ENCODE peak calls at places on chromosomes 13 and 19, in five cellular contexts. T, D, G, O and E are unnamed samples.

GRCh38 chr19:35162471-35163326 is 8.2 kb downstream of the FXYD5 start:
- DNase-seq in D (no peak), G (no peak), T (no peak), O (no peak), E (no peak)

GRCh38 chr19:16928351-16928750 is 39.6 kb downstream of the F2RL3 start:
- DNase-seq in G (no peak), T (no peak), O (no peak), D (no peak), E (no peak)

GRCh38 chr19:41422955-41423354 is 4.2 kb downstream of the B3GNT8 start:
- DNase-seq in O (no peak), D (no peak), G (no peak), T (no peak), E (no peak)

GRCh38 chr19:49465371-49465770 is 8.6 kb upstream of the FLT3LG start:
- DNase-seq in T (no peak), G (no peak), O (no peak), D (no peak), E (no peak)

GRCh38 chr19:9381367-9381785 is 18.6 kb downstream of the ZNF177 start:
- DNase-seq in O (no peak), G (no peak), T (no peak), D (no peak), E (no peak)

GRCh38 chr13:76035711-76036110 is 399.6 kb downstream of the LMO7 start:
- DNase-seq in T (no peak), O (no peak), D (peak; percentile 4), G (no peak), E (no peak)

GRCh38 chr13:111850458-111850857 is 216.5 kb upstream of the SOX1 start:
- DNase-seq in O (no peak), D (no peak), G (no peak), T (no peak), E (no peak)

GRCh38 chr13:52599853-52600603 is 42.2 kb upstream of the HNRNPA1L2 start:
- DNase-seq in T (no peak), D (peak; percentile 40), O (no peak), G (no peak), E (no peak)

GRCh38 chr19:51246153-51246552 is 4.7 kb upstream of the SIGLECL1 start:
- DNase-seq in T (no peak), O (no peak), D (no peak), G (no peak), E (no peak)

GRCh38 chr19:18783958-18784785 is 6.9 kb downstream of the COMP start:
- DNase-seq in G (no peak), O (no peak), T (no peak), D (no peak), E (no peak)

GRCh38 chr19:7004313-7004931 is 16.8 kb downstream of the MBD3L2B start:
- DNase-seq in G (no peak), D (peak; percentile 36), O (peak; percentile 54), T (no peak), E (no peak)

GRCh38 chr19:35716735-35716984 is 1.1 kb upstream of the KMT2B start:
- DNase-seq in O (no peak), D (no peak), G (peak; percentile 51), T (no peak), E (no peak)

GRCh38 chr19:11587973-11588631 is 9.2 kb upstream of the ZNF627 start:
- DNase-seq in T (no peak), D (no peak), O (peak; percentile 26), G (no peak), E (no peak)
- H3K27ac ChIP-seq in T (no peak overlapping the region), D (no peak overlapping the region), O (no peak overlapping the region), G (no peak overlapping the region), E (no peak overlapping the region)

DNA sequence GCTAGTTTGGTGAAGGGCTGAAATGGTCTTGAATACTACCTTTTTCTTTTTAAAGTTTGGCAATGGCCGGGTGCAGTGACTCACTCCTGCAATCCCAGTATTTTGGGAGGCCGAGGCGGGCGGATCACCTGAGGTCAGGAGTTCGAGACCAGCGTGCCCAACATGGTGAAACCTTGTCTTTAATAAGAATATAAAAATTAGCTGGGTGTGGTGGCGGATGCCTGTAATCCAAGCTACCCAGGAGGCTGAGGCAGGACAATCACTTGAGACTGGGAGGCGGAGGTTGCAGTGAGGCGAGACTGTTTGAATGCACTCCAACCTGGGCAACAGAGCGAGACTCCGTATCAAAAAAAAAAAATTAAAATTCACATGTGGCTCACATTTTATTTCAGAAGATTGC is 880 bp upstream of the ZNF723 start:
- DNase-seq in G (no peak), T (no peak), O (no peak), D (no peak), E (no peak)
- H3K9me3 ChIP-seq in G (peaks cover 3% of the 10 kb centered on the region), T (peaks cover 18% of the 10 kb centered on the region), O (peaks cover 14% of the 10 kb centered on the region), D (no peaks in the 10 kb centered on the region), E (peaks cover 9% of the 10 kb centered on the region)

GRCh38 chr13:98080280-98080679 is 62.6 kb upstream of the FARP1 start:
- DNase-seq in D (no peak), G (no peak), T (no peak), O (no peak), E (no peak)

GRCh38 chr13:98071316-98071715 is 71.6 kb upstream of the FARP1 start:
- DNase-seq in T (no peak), G (no peak), D (no peak), O (no peak), E (no peak)

GRCh38 chr13:98075048-98075447 is 67.8 kb upstream of the FARP1 start:
- DNase-seq in O (no peak), G (no peak), D (no peak), T (no peak), E (no peak)
- H3K27ac ChIP-seq in O (no peak overlapping the region), G (no peak overlapping the region), D (no peak overlapping the region), T (no peak overlapping the region), E (no peak overlapping the region)

GRCh38 chr19:58209577-58209976 is 19.1 kb upstream of the ZNF544 start:
- DNase-seq in G (no peak), O (no peak), D (no peak), T (no peak), E (no peak)

GRCh38 chr19:58204566-58204965 is 21.7 kb downstream of the ZNF274 start:
- DNase-seq in G (no peak), D (no peak), T (no peak), O (no peak), E (no peak)

GRCh38 chr19:58203814-58204475 is 21.1 kb downstream of the ZNF274 start:
- DNase-seq in D (no peak), T (no peak), G (no peak), O (no peak), E (peak; percentile 66)
- H3K9me3 ChIP-seq in D (peaks cover 8% of the 10 kb centered on the region), T (peaks cover 100% of the 10 kb centered on the region), G (peaks cover 96% of the 10 kb centered on the region), O (peaks cover 81% of the 10 kb centered on the region), E (peaks cover 3% of the 10 kb centered on the region)

GRCh38 chr13:99302637-99303505 is 4.3 kb downstream of the GPR183 start:
- DNase-seq in G (no peak), D (no peak), O (no peak), T (no peak), E (no peak)
- H3K27ac ChIP-seq in G (peak overlapping the region; percentile 89), D (no peak overlapping the region), O (peak overlapping the region; percentile 81), T (peak overlapping the region; percentile 68), E (no peak overlapping the region)

DNA sequence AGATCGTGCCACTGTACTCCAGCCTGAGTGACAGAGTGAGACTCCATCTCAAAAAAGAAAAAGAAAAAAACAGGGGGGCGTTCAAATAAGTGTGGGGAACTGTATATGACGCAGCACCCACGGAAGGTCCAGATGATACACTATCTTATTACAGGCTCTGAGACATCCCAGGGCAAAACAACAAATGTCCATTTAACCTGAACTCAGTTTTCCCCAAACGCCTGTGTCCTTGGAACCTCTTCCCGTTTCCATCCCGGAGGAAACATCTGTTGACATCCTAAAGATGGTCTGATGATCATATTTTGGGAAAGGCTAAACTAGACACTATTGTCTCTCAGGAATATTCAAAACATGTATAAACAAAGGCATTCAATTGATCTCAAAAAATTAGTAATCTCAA is 72.4 kb downstream of the COL4A1 start:
- DNase-seq in O (no peak), D (no peak), T (no peak), G (no peak), E (no peak)
- H3K9me3 ChIP-seq in O (no peaks in the 10 kb centered on the region), D (no peaks in the 10 kb centered on the region), T (no peaks in the 10 kb centered on the region), G (no peaks in the 10 kb centered on the region), E (no peaks in the 10 kb centered on the region)